ENCODE peak calls at places on chromosomes 13 and 19, in five cellular contexts. One of them, this sample, is unnamed.

GRCh38 chr19:5916201-5916708 is 2.2 kb downstream of the CAPS start:
- DNase-seq in CD8-positive, alpha-beta memory T cell: no peak
- DNase-seq in stromal cell of bone marrow: no peak
- DNase-seq in fibroblast of pulmonary artery: no peak
- DNase-seq in ovary: no peak
- DNase-seq in this sample: no peak

GRCh38 chr13:44692173-44692713 is 116.1 kb upstream of the TSC22D1 start:
- DNase-seq in ovary: no peak
- DNase-seq in fibroblast of pulmonary artery: no peak
- DNase-seq in CD8-positive, alpha-beta memory T cell: no peak
- DNase-seq in stromal cell of bone marrow: no peak
- DNase-seq in this sample: no peak

GRCh38 chr13:48403151-48403631 is 9.7 kb downstream of the LPAR6 start:
- DNase-seq in stromal cell of bone marrow: no peak
- DNase-seq in CD8-positive, alpha-beta memory T cell: no peak
- DNase-seq in fibroblast of pulmonary artery: peak; percentile 61
- DNase-seq in ovary: no peak
- DNase-seq in this sample: no peak

GRCh38 chr19:49398931-49399330 is 10.9 kb downstream of the KASH5 start:
- DNase-seq in CD8-positive, alpha-beta memory T cell: no peak
- DNase-seq in ovary: no peak
- DNase-seq in stromal cell of bone marrow: no peak
- DNase-seq in fibroblast of pulmonary artery: no peak
- DNase-seq in this sample: no peak

GRCh38 chr13:88544836-88545235 is 873.7 kb downstream of the SLITRK5 start:
- DNase-seq in CD8-positive, alpha-beta memory T cell: no peak
- DNase-seq in fibroblast of pulmonary artery: no peak
- DNase-seq in ovary: no peak
- DNase-seq in stromal cell of bone marrow: no peak
- DNase-seq in this sample: no peak

GRCh38 chr19:46678110-46678732 is 17.2 kb upstream of the DACT3 start:
- DNase-seq in stromal cell of bone marrow: no peak
- DNase-seq in CD8-positive, alpha-beta memory T cell: peak; percentile 49
- DNase-seq in fibroblast of pulmonary artery: peak; percentile 16
- DNase-seq in ovary: no peak
- DNase-seq in this sample: no peak

GRCh38 chr13:98877936-98878335 is 99.9 kb downstream of the DOCK9 start:
- DNase-seq in ovary: no peak
- DNase-seq in fibroblast of pulmonary artery: no peak
- DNase-seq in CD8-positive, alpha-beta memory T cell: no peak
- DNase-seq in stromal cell of bone marrow: no peak
- DNase-seq in this sample: no peak

GRCh38 chr13:94251801-94252200 is 227.7 kb downstream of the DCT start:
- DNase-seq in stromal cell of bone marrow: no peak
- DNase-seq in ovary: peak; percentile 64
- DNase-seq in fibroblast of pulmonary artery: peak; percentile 61
- DNase-seq in CD8-positive, alpha-beta memory T cell: no peak
- DNase-seq in this sample: no peak

GRCh38 chr13:112893570-112894422 is 75.2 kb upstream of the MCF2L start:
- DNase-seq in stromal cell of bone marrow: no peak
- DNase-seq in CD8-positive, alpha-beta memory T cell: no peak
- DNase-seq in ovary: peak; percentile 57
- DNase-seq in fibroblast of pulmonary artery: peak; percentile 25
- DNase-seq in this sample: no peak

GRCh38 chr13:26811636-26812035 is 51.0 kb upstream of the GPR12 start:
- DNase-seq in ovary: no peak
- DNase-seq in fibroblast of pulmonary artery: no peak
- DNase-seq in CD8-positive, alpha-beta memory T cell: no peak
- DNase-seq in stromal cell of bone marrow: no peak
- DNase-seq in this sample: no peak

GRCh38 chr19:10122066-10122465 is 2.4 kb upstream of the EIF3G start:
- DNase-seq in stromal cell of bone marrow: peak; percentile 74
- DNase-seq in fibroblast of pulmonary artery: peak; percentile 31
- DNase-seq in CD8-positive, alpha-beta memory T cell: no peak
- DNase-seq in ovary: no peak
- DNase-seq in this sample: no peak

GRCh38 chr19:10872551-10873107 is 1.3 kb downstream of the CARM1 start:
- DNase-seq in stromal cell of bone marrow: no peak
- DNase-seq in CD8-positive, alpha-beta memory T cell: no peak
- DNase-seq in ovary: no peak
- DNase-seq in fibroblast of pulmonary artery: peak; percentile 10
- DNase-seq in this sample: no peak

GRCh38 chr19:35436477-35437141 is 11.4 kb upstream of the FFAR2 start:
- DNase-seq in ovary: peak; percentile 62
- DNase-seq in fibroblast of pulmonary artery: peak; percentile 72
- DNase-seq in CD8-positive, alpha-beta memory T cell: no peak
- DNase-seq in stromal cell of bone marrow: peak; percentile 14
- DNase-seq in this sample: no peak

GRCh38 chr13:40486518-40487163 is 179.8 kb downstream of the FOXO1 start:
- DNase-seq in fibroblast of pulmonary artery: no peak
- DNase-seq in CD8-positive, alpha-beta memory T cell: no peak
- DNase-seq in stromal cell of bone marrow: no peak
- DNase-seq in ovary: no peak
- DNase-seq in this sample: no peak

GRCh38 chr13:44867825-44868224 is 121.4 kb downstream of the NUFIP1 start:
- DNase-seq in CD8-positive, alpha-beta memory T cell: no peak
- DNase-seq in stromal cell of bone marrow: no peak
- DNase-seq in ovary: no peak
- DNase-seq in fibroblast of pulmonary artery: peak; percentile 34
- DNase-seq in this sample: no peak

GRCh38 chr19:12996542-12997094 is 1.3 kb downstream of the NFIX start:
- DNase-seq in CD8-positive, alpha-beta memory T cell: no peak
- DNase-seq in ovary: peak; percentile 73
- DNase-seq in stromal cell of bone marrow: no peak
- DNase-seq in fibroblast of pulmonary artery: peak; percentile 49
- DNase-seq in this sample: no peak

GRCh38 chr19:1962674-1963073 is 21.7 kb downstream of the CSNK1G2 start:
- DNase-seq in stromal cell of bone marrow: no peak
- DNase-seq in ovary: no peak
- DNase-seq in CD8-positive, alpha-beta memory T cell: no peak
- DNase-seq in fibroblast of pulmonary artery: no peak
- DNase-seq in this sample: no peak

GRCh38 chr13:109119886-109120285 is 490.5 kb downstream of the MYO16 start:
- DNase-seq in stromal cell of bone marrow: no peak
- DNase-seq in CD8-positive, alpha-beta memory T cell: no peak
- DNase-seq in fibroblast of pulmonary artery: no peak
- DNase-seq in ovary: no peak
- DNase-seq in this sample: no peak

GRCh38 chr13:99614465-99614885 is 113.2 kb downstream of the TM9SF2 start:
- DNase-seq in ovary: no peak
- DNase-seq in CD8-positive, alpha-beta memory T cell: no peak
- DNase-seq in fibroblast of pulmonary artery: peak; percentile 33
- DNase-seq in stromal cell of bone marrow: no peak
- DNase-seq in this sample: no peak